ENCODE peak calls at places on chromosome 7, in four cellular contexts. One of them, this sample, is unnamed.

GRCh38 chr7:127667017-127667670 is 15.2 kb downstream of the SND1 start:
- DNase-seq in left ventricle myocardium inferior: no peak
- DNase-seq in upper lobe of right lung: no peak
- DNase-seq in transverse colon: no peak
- DNase-seq in this sample: no peak

GRCh38 chr7:6221340-6222319 is 50.8 kb downstream of the CYTH3 start:
- DNase-seq in left ventricle myocardium inferior: no peak
- DNase-seq in transverse colon: no peak
- DNase-seq in upper lobe of right lung: no peak
- DNase-seq in this sample: no peak

GRCh38 chr7:41885078-41885477 is 182.2 kb upstream of the INHBA start:
- DNase-seq in left ventricle myocardium inferior: no peak
- DNase-seq in transverse colon: no peak
- DNase-seq in upper lobe of right lung: no peak
- DNase-seq in this sample: no peak

GRCh38 chr7:23123007-23123406 is 17.4 kb downstream of the KLHL7 start:
- DNase-seq in upper lobe of right lung: no peak
- DNase-seq in transverse colon: no peak
- DNase-seq in left ventricle myocardium inferior: no peak
- DNase-seq in this sample: no peak

GRCh38 chr7:52682993-52683392 is 352.4 kb upstream of the POM121L12 start:
- DNase-seq in left ventricle myocardium inferior: no peak
- DNase-seq in transverse colon: no peak
- DNase-seq in upper lobe of right lung: no peak
- DNase-seq in this sample: no peak

GRCh38 chr7:108016841-108017775 is 14.1 kb upstream of the LAMB1 start:
- DNase-seq in transverse colon: no peak
- DNase-seq in upper lobe of right lung: no peak
- DNase-seq in left ventricle myocardium inferior: no peak
- DNase-seq in this sample: no peak

GRCh38 chr7:133763241-133763640 is 363.9 kb upstream of the LRGUK start:
- DNase-seq in left ventricle myocardium inferior: no peak
- DNase-seq in upper lobe of right lung: no peak
- DNase-seq in transverse colon: no peak
- DNase-seq in this sample: no peak

GRCh38 chr7:151875862-151876111 is 1.1 kb downstream of the PRKAG2 start:
- DNase-seq in left ventricle myocardium inferior: no peak
- DNase-seq in upper lobe of right lung: no peak
- DNase-seq in transverse colon: no peak
- DNase-seq in this sample: no peak

GRCh38 chr7:47405921-47406765 is 175.8 kb downstream of the TNS3 start:
- DNase-seq in left ventricle myocardium inferior: peak; percentile 79
- DNase-seq in transverse colon: peak; percentile 73
- DNase-seq in upper lobe of right lung: peak; percentile 94
- DNase-seq in this sample: peak; percentile 88

GRCh38 chr7:2516194-2516555 is 3.4 kb upstream of the LFNG start:
- DNase-seq in transverse colon: no peak
- DNase-seq in left ventricle myocardium inferior: no peak
- DNase-seq in upper lobe of right lung: no peak
- DNase-seq in this sample: no peak

GRCh38 chr7:102450242-102450641 is 14.4 kb downstream of the ALKBH4 start:
- DNase-seq in upper lobe of right lung: no peak
- DNase-seq in transverse colon: peak; percentile 48
- DNase-seq in left ventricle myocardium inferior: no peak
- DNase-seq in this sample: no peak

GRCh38 chr7:158450476-158451124 is 137.0 kb downstream of the PTPRN2 start:
- DNase-seq in upper lobe of right lung: no peak
- DNase-seq in left ventricle myocardium inferior: no peak
- DNase-seq in transverse colon: no peak
- DNase-seq in this sample: no peak

GRCh38 chr7:453597-454306 is 65.9 kb downstream of the PDGFA start:
- DNase-seq in upper lobe of right lung: no peak
- DNase-seq in transverse colon: no peak
- DNase-seq in left ventricle myocardium inferior: no peak
- DNase-seq in this sample: no peak

GRCh38 chr7:47441796-47442744 is 139.8 kb downstream of the TNS3 start:
- DNase-seq in transverse colon: peak; percentile 46
- DNase-seq in upper lobe of right lung: peak; percentile 2
- DNase-seq in left ventricle myocardium inferior: no peak
- DNase-seq in this sample: no peak

GRCh38 chr7:22325671-22326070 is 31.3 kb downstream of the RAPGEF5 start:
- DNase-seq in upper lobe of right lung: no peak
- DNase-seq in transverse colon: no peak
- DNase-seq in left ventricle myocardium inferior: no peak
- DNase-seq in this sample: no peak

GRCh38 chr7:6228865-6229264 is 43.6 kb downstream of the CYTH3 start:
- DNase-seq in left ventricle myocardium inferior: no peak
- DNase-seq in upper lobe of right lung: no peak
- DNase-seq in transverse colon: no peak
- DNase-seq in this sample: no peak

GRCh38 chr7:98266840-98267239 is 14.6 kb upstream of the BRI3 start:
- DNase-seq in left ventricle myocardium inferior: no peak
- DNase-seq in upper lobe of right lung: no peak
- DNase-seq in transverse colon: no peak
- DNase-seq in this sample: no peak

GRCh38 chr7:50792342-50793114 is 9.8 kb upstream of the GRB10 start:
- DNase-seq in left ventricle myocardium inferior: peak; percentile 43
- DNase-seq in upper lobe of right lung: peak; percentile 68
- DNase-seq in transverse colon: peak; percentile 18
- DNase-seq in this sample: no peak

GRCh38 chr7:75937958-75938786 is 23.2 kb downstream of the POR start:
- DNase-seq in left ventricle myocardium inferior: peak; percentile 67
- DNase-seq in upper lobe of right lung: peak; percentile 78
- DNase-seq in transverse colon: peak; percentile 26
- DNase-seq in this sample: no peak

GRCh38 chr7:71385362-71385761 is 253.4 kb downstream of the GALNT17 start:
- DNase-seq in upper lobe of right lung: no peak
- DNase-seq in transverse colon: no peak
- DNase-seq in left ventricle myocardium inferior: no peak
- DNase-seq in this sample: no peak

GRCh38 chr7:102988631-102989030 is 75.8 kb downstream of the LRRC17 start:
- DNase-seq in upper lobe of right lung: no peak
- DNase-seq in transverse colon: no peak
- DNase-seq in left ventricle myocardium inferior: no peak
- DNase-seq in this sample: no peak

GRCh38 chr7:23539494-23539907 is 7.7 kb upstream of the TRA2A start:
- DNase-seq in upper lobe of right lung: no peak
- DNase-seq in left ventricle myocardium inferior: no peak
- DNase-seq in transverse colon: no peak
- DNase-seq in this sample: no peak

GRCh38 chr7:151709141-151710038 is 167.5 kb downstream of the PRKAG2 start:
- DNase-seq in upper lobe of right lung: no peak
- DNase-seq in transverse colon: no peak
- DNase-seq in left ventricle myocardium inferior: no peak
- DNase-seq in this sample: no peak

GRCh38 chr7:52355059-52355458 is 680.4 kb upstream of the POM121L12 start:
- DNase-seq in transverse colon: no peak
- DNase-seq in upper lobe of right lung: no peak
- DNase-seq in left ventricle myocardium inferior: no peak
- DNase-seq in this sample: no peak

GRCh38 chr7:106070567-106071254 is 41.4 kb downstream of the SYPL1 start:
- DNase-seq in upper lobe of right lung: no peak
- DNase-seq in transverse colon: no peak
- DNase-seq in left ventricle myocardium inferior: no peak
- DNase-seq in this sample: no peak

GRCh38 chr7:25476863-25477262 is 248.6 kb upstream of the NPVF start:
- DNase-seq in transverse colon: no peak
- DNase-seq in upper lobe of right lung: no peak
- DNase-seq in left ventricle myocardium inferior: no peak
- DNase-seq in this sample: no peak

GRCh38 chr7:74042746-74043522 is 15.0 kb downstream of the ELN start:
- DNase-seq in left ventricle myocardium inferior: no peak
- DNase-seq in transverse colon: no peak
- DNase-seq in upper lobe of right lung: no peak
- DNase-seq in this sample: no peak

GRCh38 chr7:104482362-104483042 is 154.1 kb downstream of the LHFPL3 start:
- DNase-seq in left ventricle myocardium inferior: no peak
- DNase-seq in transverse colon: peak; percentile 59
- DNase-seq in upper lobe of right lung: no peak
- DNase-seq in this sample: no peak

GRCh38 chr7:114944742-114945625 is 23.1 kb downstream of the MDFIC start:
- DNase-seq in transverse colon: peak; percentile 43
- DNase-seq in upper lobe of right lung: no peak
- DNase-seq in left ventricle myocardium inferior: peak; percentile 73
- DNase-seq in this sample: no peak

GRCh38 chr7:37433166-37433565 is 15.5 kb downstream of the ELMO1 start:
- DNase-seq in upper lobe of right lung: no peak
- DNase-seq in left ventricle myocardium inferior: no peak
- DNase-seq in transverse colon: no peak
- DNase-seq in this sample: no peak

GRCh38 chr7:75723444-75723843 is 15.3 kb downstream of the HIP1 start:
- DNase-seq in upper lobe of right lung: no peak
- DNase-seq in left ventricle myocardium inferior: no peak
- DNase-seq in transverse colon: no peak
- DNase-seq in this sample: no peak

GRCh38 chr7:70696139-70696782 is 435.7 kb upstream of the GALNT17 start:
- DNase-seq in upper lobe of right lung: no peak
- DNase-seq in left ventricle myocardium inferior: no peak
- DNase-seq in transverse colon: no peak
- DNase-seq in this sample: no peak

GRCh38 chr7:86558680-86559079 is 85.0 kb upstream of the GRM3 start:
- DNase-seq in upper lobe of right lung: no peak
- DNase-seq in left ventricle myocardium inferior: no peak
- DNase-seq in transverse colon: no peak
- DNase-seq in this sample: no peak

GRCh38 chr7:130972201-130972600 is 238.2 kb upstream of the KLF14 start:
- DNase-seq in transverse colon: no peak
- DNase-seq in upper lobe of right lung: no peak
- DNase-seq in left ventricle myocardium inferior: no peak
- DNase-seq in this sample: no peak

GRCh38 chr7:82194011-82194410 is 249.6 kb downstream of the CACNA2D1 start:
- DNase-seq in upper lobe of right lung: no peak
- DNase-seq in left ventricle myocardium inferior: no peak
- DNase-seq in transverse colon: no peak
- DNase-seq in this sample: no peak

GRCh38 chr7:1912472-1913289 is 242.6 kb downstream of the ELFN1 start:
- DNase-seq in left ventricle myocardium inferior: peak; percentile 56
- DNase-seq in upper lobe of right lung: no peak
- DNase-seq in transverse colon: no peak
- DNase-seq in this sample: no peak

GRCh38 chr7:101166909-101167644 is 1.7 kb upstream of the VGF start:
- DNase-seq in transverse colon: no peak
- DNase-seq in upper lobe of right lung: no peak
- DNase-seq in left ventricle myocardium inferior: no peak
- DNase-seq in this sample: no peak

GRCh38 chr7:101165075-101165957 is at the start of gene VGF:
- DNase-seq in upper lobe of right lung: peak; percentile 96
- DNase-seq in left ventricle myocardium inferior: peak; percentile 91
- DNase-seq in transverse colon: peak; percentile 93
- DNase-seq in this sample: peak; percentile 93

GRCh38 chr7:101165958-101166602 is 711 bp upstream of the VGF start:
- DNase-seq in transverse colon: no peak
- DNase-seq in left ventricle myocardium inferior: no peak
- DNase-seq in upper lobe of right lung: no peak
- DNase-seq in this sample: no peak

GRCh38 chr7:101167645-101168411 is 2.5 kb upstream of the VGF start:
- DNase-seq in transverse colon: no peak
- DNase-seq in upper lobe of right lung: no peak
- DNase-seq in left ventricle myocardium inferior: no peak
- DNase-seq in this sample: no peak

GRCh38 chr7:101166603-101166908 is 1.2 kb upstream of the VGF start:
- DNase-seq in left ventricle myocardium inferior: no peak
- DNase-seq in upper lobe of right lung: no peak
- DNase-seq in transverse colon: no peak
- DNase-seq in this sample: no peak
- H3K4me3 ChIP-seq in left ventricle myocardium inferior: no peak overlapping the region
- H3K4me3 ChIP-seq in upper lobe of right lung: no peak overlapping the region
- H3K4me3 ChIP-seq in transverse colon: no peak overlapping the region
- H3K4me3 ChIP-seq in this sample: no peak overlapping the region

DNA sequence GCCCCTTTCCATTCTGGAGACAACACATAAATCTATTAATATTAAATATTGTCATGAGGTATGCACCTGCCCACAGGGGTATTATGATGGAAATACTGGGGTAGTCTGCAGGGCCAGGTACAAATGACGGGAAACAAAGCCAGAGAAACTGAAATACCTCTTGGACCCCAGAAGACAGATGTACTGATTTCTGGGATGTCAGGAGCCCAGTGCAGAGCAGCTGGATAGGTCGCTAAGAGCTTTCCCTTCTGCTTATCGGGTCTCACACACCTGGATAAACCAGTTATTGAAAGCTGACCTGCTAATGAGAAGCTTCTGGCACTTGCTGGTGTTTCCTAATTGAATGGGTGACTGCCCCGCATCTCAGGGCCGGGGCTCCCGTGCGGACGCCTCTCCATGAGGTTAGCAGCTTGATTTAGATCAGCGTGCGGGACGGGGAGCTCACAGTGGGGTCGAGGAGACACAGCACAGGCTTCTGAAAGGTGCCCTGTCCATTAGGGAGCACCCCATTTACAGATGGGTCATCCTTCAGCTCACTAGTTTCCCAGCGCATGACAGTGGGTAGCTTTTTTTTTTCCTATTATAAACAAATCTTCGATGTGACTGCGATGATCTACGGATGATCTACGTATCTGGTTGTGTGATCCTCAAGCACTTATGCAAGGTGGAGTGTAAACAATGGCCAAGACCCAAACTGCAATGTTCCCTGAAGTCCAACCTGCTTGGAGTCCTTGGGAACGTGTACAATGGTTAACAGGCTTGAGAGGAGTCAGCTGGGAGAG is 1.5 kb upstream of the INSIG1 start:
- DNase-seq in transverse colon: no peak
- DNase-seq in left ventricle myocardium inferior: no peak
- DNase-seq in upper lobe of right lung: no peak
- DNase-seq in this sample: no peak
- H3K4me3 ChIP-seq in transverse colon: no peak overlapping the region
- H3K4me3 ChIP-seq in left ventricle myocardium inferior: peak overlapping the region; percentile 92
- H3K4me3 ChIP-seq in upper lobe of right lung: peak overlapping the region; percentile 91
- H3K4me3 ChIP-seq in this sample: no peak overlapping the region

GRCh38 chr7:88305044-88305443 is 1.6 kb downstream of the STEAP4 start:
- DNase-seq in transverse colon: no peak
- DNase-seq in left ventricle myocardium inferior: no peak
- DNase-seq in upper lobe of right lung: no peak
- DNase-seq in this sample: no peak
- H3K4me3 ChIP-seq in transverse colon: no peak overlapping the region
- H3K4me3 ChIP-seq in left ventricle myocardium inferior: peak overlapping the region; percentile 70
- H3K4me3 ChIP-seq in upper lobe of right lung: peak overlapping the region; percentile 56
- H3K4me3 ChIP-seq in this sample: no peak overlapping the region

GRCh38 chr7:66953044-66953427 is 32.0 kb downstream of the TMEM248 start:
- DNase-seq in upper lobe of right lung: no peak
- DNase-seq in left ventricle myocardium inferior: no peak
- DNase-seq in transverse colon: no peak
- DNase-seq in this sample: no peak
- H3K4me3 ChIP-seq in upper lobe of right lung: no peak overlapping the region
- H3K4me3 ChIP-seq in left ventricle myocardium inferior: no peak overlapping the region
- H3K4me3 ChIP-seq in transverse colon: no peak overlapping the region
- H3K4me3 ChIP-seq in this sample: no peak overlapping the region

GRCh38 chr7:15554744-15555143 is 7.1 kb downstream of the AGMO start:
- DNase-seq in left ventricle myocardium inferior: no peak
- DNase-seq in transverse colon: no peak
- DNase-seq in upper lobe of right lung: no peak
- DNase-seq in this sample: no peak
- H3K4me3 ChIP-seq in left ventricle myocardium inferior: no peak overlapping the region
- H3K4me3 ChIP-seq in transverse colon: no peak overlapping the region
- H3K4me3 ChIP-seq in upper lobe of right lung: no peak overlapping the region
- H3K4me3 ChIP-seq in this sample: no peak overlapping the region

This sample was measured in RWPE2.